ENCODE peak calls at places on chromosomes 12 and 14, in four cellular contexts. E, L, V and N are unnamed samples.

GRCh38 chr12:18171571-18171970 is 81.6 kb upstream of the RERGL start:
- DNase-seq in L (no peak), E (no peak), V (peak; percentile 42), N (no peak)

GRCh38 chr12:123058980-123059379 is 78.5 kb downstream of the ARL6IP4 start:
- DNase-seq in E (no peak), V (no peak), L (no peak), N (no peak)

GRCh38 chr12:55724226-55724939 is 4.2 kb downstream of the RDH5 start:
- DNase-seq in V (peak; percentile 65), E (peak; percentile 54), L (peak; percentile 69), N (peak; percentile 55)

GRCh38 chr12:100545092-100545491 is 28.4 kb upstream of the GAS2L3 start:
- DNase-seq in L (no peak), V (no peak), E (no peak), N (no peak)

GRCh38 chr12:94150483-94151225 is 2.3 kb downstream of the PLXNC1 start:
- DNase-seq in V (no peak), L (no peak), E (peak; percentile 41), N (no peak)

GRCh38 chr14:36683083-36683724 is 21.5 kb downstream of the PAX9 start:
- DNase-seq in V (no peak), L (no peak), E (no peak), N (no peak)

GRCh38 chr14:91257328-91258020 is 13.0 kb upstream of the GPR68 start:
- DNase-seq in L (no peak), V (no peak), E (no peak), N (peak; percentile 21)

GRCh38 chr12:127079636-127080035 is 1187.3 kb upstream of the TMEM132C start:
- DNase-seq in E (no peak), V (no peak), L (no peak), N (no peak)

GRCh38 chr12:94148841-94149780 is 734 bp downstream of the PLXNC1 start:
- DNase-seq in L (no peak), V (no peak), E (peak; percentile 68), N (no peak)

GRCh38 chr14:67733609-67734008 is 31.9 kb downstream of the RDH12 start:
- DNase-seq in L (no peak), V (no peak), E (no peak), N (no peak)

GRCh38 chr12:103924761-103925641 is 5.2 kb upstream of the HSP90B1 start:
- DNase-seq in E (no peak), V (peak; percentile 89), L (no peak), N (no peak)

GRCh38 chr12:570949-571794 is 92.1 kb downstream of the NINJ2 start:
- DNase-seq in V (peak; percentile 95), E (peak; percentile 32), L (peak; percentile 72), N (peak; percentile 32)

GRCh38 chr12:52007158-52007921 is 594 bp downstream of the TAMALIN start:
- DNase-seq in E (no peak), L (no peak), V (no peak), N (no peak)

GRCh38 chr14:29453045-29453444 is 474.6 kb downstream of the PRKD1 start:
- DNase-seq in E (no peak), L (no peak), V (no peak), N (no peak)

GRCh38 chr12:19044430-19044829 is 85.1 kb upstream of the PLEKHA5 start:
- DNase-seq in E (no peak), L (no peak), V (no peak), N (no peak)

GRCh38 chr14:66490143-66491111 is 4.3 kb downstream of the CCDC196 start:
- DNase-seq in E (no peak), V (no peak), L (no peak), N (no peak)

GRCh38 chr14:64823305-64823985 is 56.3 kb downstream of the SPTB start:
- DNase-seq in E (peak; percentile 83), L (peak; percentile 64), V (peak; percentile 57), N (peak; percentile 77)